ENCODE peak calls at places on chromosome 22, in ten cellular contexts. One of them, this sample, is unnamed.
A peak's percentile ranks its signal among the peaks of the same experiment; 100 is the strongest.

GRCh38 chr22:32587449-32587848 is 112.8 kb downstream of the FBXO7 start:
- DNase-seq in sigmoid colon: peak; percentile 80
- DNase-seq in tibial artery: no peak
- DNase-seq in ovary: peak; percentile 46
- DNase-seq in lower lobe of right lung: no peak
- DNase-seq in colonic mucosa: no peak
- DNase-seq in cardiac muscle cell: no peak
- DNase-seq in esophagus squamous epithelium: no peak
- DNase-seq in prostate gland: no peak
- DNase-seq in psoas muscle: peak; percentile 74
- DNase-seq in this sample: no peak

GRCh38 chr22:37062657-37063381 is 11.3 kb downstream of the KCTD17 start:
- DNase-seq in tibial artery: no peak
- DNase-seq in cardiac muscle cell: no peak
- DNase-seq in esophagus squamous epithelium: no peak
- DNase-seq in prostate gland: no peak
- DNase-seq in psoas muscle: no peak
- DNase-seq in ovary: no peak
- DNase-seq in lower lobe of right lung: no peak
- DNase-seq in sigmoid colon: no peak
- DNase-seq in colonic mucosa: no peak
- DNase-seq in this sample: no peak

GRCh38 chr22:22744412-22745224 is 100.2 kb downstream of the GGTLC2 start:
- DNase-seq in colonic mucosa: no peak
- DNase-seq in esophagus squamous epithelium: no peak
- DNase-seq in lower lobe of right lung: no peak
- DNase-seq in psoas muscle: no peak
- DNase-seq in sigmoid colon: no peak
- DNase-seq in ovary: no peak
- DNase-seq in cardiac muscle cell: no peak
- DNase-seq in tibial artery: no peak
- DNase-seq in prostate gland: no peak
- DNase-seq in this sample: no peak

GRCh38 chr22:27718186-27719032 is 83.1 kb downstream of the MN1 start:
- DNase-seq in sigmoid colon: peak; percentile 92
- DNase-seq in tibial artery: peak; percentile 89
- DNase-seq in psoas muscle: peak; percentile 84
- DNase-seq in ovary: peak; percentile 61
- DNase-seq in colonic mucosa: peak; percentile 56
- DNase-seq in esophagus squamous epithelium: no peak
- DNase-seq in prostate gland: peak; percentile 9
- DNase-seq in cardiac muscle cell: peak; percentile 28
- DNase-seq in lower lobe of right lung: peak; percentile 52
- DNase-seq in this sample: no peak

GRCh38 chr22:39559456-39560105 is 11.0 kb upstream of the CACNA1I start:
- DNase-seq in lower lobe of right lung: no peak
- DNase-seq in ovary: no peak
- DNase-seq in colonic mucosa: no peak
- DNase-seq in prostate gland: no peak
- DNase-seq in cardiac muscle cell: peak; percentile 43
- DNase-seq in esophagus squamous epithelium: no peak
- DNase-seq in psoas muscle: no peak
- DNase-seq in sigmoid colon: no peak
- DNase-seq in tibial artery: no peak
- DNase-seq in this sample: no peak

GRCh38 chr22:45529966-45530575 is 27.4 kb downstream of the FBLN1 start:
- DNase-seq in cardiac muscle cell: no peak
- DNase-seq in psoas muscle: no peak
- DNase-seq in esophagus squamous epithelium: no peak
- DNase-seq in sigmoid colon: no peak
- DNase-seq in ovary: no peak
- DNase-seq in colonic mucosa: no peak
- DNase-seq in lower lobe of right lung: no peak
- DNase-seq in tibial artery: no peak
- DNase-seq in prostate gland: no peak
- DNase-seq in this sample: no peak

GRCh38 chr22:35392357-35392756 is 7.6 kb upstream of the MCM5 start:
- DNase-seq in ovary: no peak
- DNase-seq in prostate gland: no peak
- DNase-seq in sigmoid colon: no peak
- DNase-seq in tibial artery: no peak
- DNase-seq in colonic mucosa: no peak
- DNase-seq in lower lobe of right lung: no peak
- DNase-seq in psoas muscle: no peak
- DNase-seq in esophagus squamous epithelium: no peak
- DNase-seq in cardiac muscle cell: no peak
- DNase-seq in this sample: no peak

GRCh38 chr22:40855104-40855959 is 1.1 kb downstream of the ST13 start:
- DNase-seq in sigmoid colon: no peak
- DNase-seq in colonic mucosa: no peak
- DNase-seq in prostate gland: peak; percentile 8
- DNase-seq in tibial artery: no peak
- DNase-seq in lower lobe of right lung: no peak
- DNase-seq in cardiac muscle cell: no peak
- DNase-seq in ovary: no peak
- DNase-seq in esophagus squamous epithelium: no peak
- DNase-seq in psoas muscle: peak; percentile 14
- DNase-seq in this sample: peak; percentile 21

GRCh38 chr22:37633082-37633692 is 6.3 kb upstream of the SH3BP1 start:
- DNase-seq in prostate gland: no peak
- DNase-seq in cardiac muscle cell: no peak
- DNase-seq in psoas muscle: no peak
- DNase-seq in sigmoid colon: no peak
- DNase-seq in tibial artery: no peak
- DNase-seq in ovary: no peak
- DNase-seq in colonic mucosa: no peak
- DNase-seq in esophagus squamous epithelium: no peak
- DNase-seq in lower lobe of right lung: no peak
- DNase-seq in this sample: peak; percentile 74

GRCh38 chr22:25113316-25113721 is 86.3 kb upstream of the CRYBB3 start:
- DNase-seq in ovary: no peak
- DNase-seq in lower lobe of right lung: peak; percentile 64
- DNase-seq in prostate gland: no peak
- DNase-seq in tibial artery: no peak
- DNase-seq in sigmoid colon: no peak
- DNase-seq in cardiac muscle cell: no peak
- DNase-seq in colonic mucosa: peak; percentile 55
- DNase-seq in esophagus squamous epithelium: no peak
- DNase-seq in psoas muscle: peak; percentile 46
- DNase-seq in this sample: no peak
- H3K27ac ChIP-seq in ovary: no peak overlapping the region
- H3K27ac ChIP-seq in lower lobe of right lung: peak overlapping the region; percentile 87
- H3K27ac ChIP-seq in prostate gland: peak overlapping the region; percentile 81
- H3K27ac ChIP-seq in tibial artery: peak overlapping the region; percentile 83
- H3K27ac ChIP-seq in sigmoid colon: peak overlapping the region; percentile 79
- H3K27ac ChIP-seq in cardiac muscle cell: no peak overlapping the region
- H3K27ac ChIP-seq in colonic mucosa: peak overlapping the region; percentile 42
- H3K27ac ChIP-seq in esophagus squamous epithelium: peak overlapping the region; percentile 83
- H3K27ac ChIP-seq in psoas muscle: peak overlapping the region; percentile 86
- H3K27ac ChIP-seq in this sample: no peak overlapping the region

GRCh38 chr22:46827781-46828180 is 65.3 kb downstream of the TBC1D22A start:
- DNase-seq in sigmoid colon: no peak
- DNase-seq in lower lobe of right lung: no peak
- DNase-seq in prostate gland: no peak
- DNase-seq in ovary: no peak
- DNase-seq in psoas muscle: no peak
- DNase-seq in cardiac muscle cell: no peak
- DNase-seq in esophagus squamous epithelium: no peak
- DNase-seq in colonic mucosa: no peak
- DNase-seq in tibial artery: no peak
- DNase-seq in this sample: no peak

GRCh38 chr22:46829140-46829891 is 66.9 kb downstream of the TBC1D22A start:
- DNase-seq in esophagus squamous epithelium: no peak
- DNase-seq in colonic mucosa: no peak
- DNase-seq in psoas muscle: no peak
- DNase-seq in prostate gland: no peak
- DNase-seq in ovary: no peak
- DNase-seq in tibial artery: no peak
- DNase-seq in sigmoid colon: no peak
- DNase-seq in lower lobe of right lung: no peak
- DNase-seq in cardiac muscle cell: no peak
- DNase-seq in this sample: no peak

GRCh38 chr22:46828323-46829139 is 66.1 kb downstream of the TBC1D22A start:
- DNase-seq in tibial artery: no peak
- DNase-seq in prostate gland: no peak
- DNase-seq in esophagus squamous epithelium: no peak
- DNase-seq in sigmoid colon: no peak
- DNase-seq in ovary: no peak
- DNase-seq in psoas muscle: no peak
- DNase-seq in colonic mucosa: no peak
- DNase-seq in lower lobe of right lung: no peak
- DNase-seq in cardiac muscle cell: no peak
- DNase-seq in this sample: no peak

GRCh38 chr22:46830841-46831240 is 68.4 kb downstream of the TBC1D22A start:
- DNase-seq in tibial artery: no peak
- DNase-seq in psoas muscle: no peak
- DNase-seq in cardiac muscle cell: no peak
- DNase-seq in sigmoid colon: no peak
- DNase-seq in colonic mucosa: no peak
- DNase-seq in esophagus squamous epithelium: no peak
- DNase-seq in prostate gland: no peak
- DNase-seq in lower lobe of right lung: no peak
- DNase-seq in ovary: no peak
- DNase-seq in this sample: no peak

DNA sequence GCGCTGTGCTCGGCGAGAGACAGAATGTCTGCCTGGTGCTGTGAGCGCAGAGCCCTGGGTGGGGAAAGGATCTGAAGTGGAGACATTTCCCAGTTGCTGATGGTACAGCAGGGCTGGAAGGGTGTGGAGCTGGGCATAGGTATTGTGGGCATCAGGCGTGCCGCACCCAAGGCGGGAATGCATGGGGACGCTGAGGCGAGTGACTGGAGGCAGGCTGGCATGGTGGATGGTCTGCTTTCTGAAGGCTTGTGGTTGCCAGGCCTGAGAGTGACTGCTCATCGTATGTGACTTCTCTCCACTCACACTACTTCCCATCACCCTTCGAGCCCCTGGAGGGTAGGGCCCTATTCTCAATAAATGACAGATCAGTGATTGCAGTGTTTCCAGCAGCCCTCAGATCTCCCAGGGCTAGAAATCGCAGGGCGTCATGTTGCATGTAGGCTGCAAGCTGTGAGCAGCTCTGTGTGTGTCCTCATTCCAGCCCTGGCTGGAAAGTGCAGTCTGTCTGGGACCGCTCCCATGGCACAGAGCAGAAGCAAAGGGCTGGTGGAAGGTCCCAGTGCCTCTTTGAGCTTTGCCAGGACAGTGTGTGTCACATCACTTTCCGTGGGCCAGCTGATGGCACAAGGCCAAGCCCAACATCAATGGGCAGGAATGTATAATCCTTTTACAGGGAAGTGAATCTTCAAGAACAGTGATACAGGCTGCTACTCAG is 67.7 kb downstream of the TBC1D22A start:
- DNase-seq in colonic mucosa: no peak
- DNase-seq in cardiac muscle cell: no peak
- DNase-seq in tibial artery: peak; percentile 77
- DNase-seq in esophagus squamous epithelium: no peak
- DNase-seq in lower lobe of right lung: no peak
- DNase-seq in psoas muscle: peak; percentile 65
- DNase-seq in ovary: no peak
- DNase-seq in prostate gland: peak; percentile 32
- DNase-seq in sigmoid colon: peak; percentile 82
- DNase-seq in this sample: no peak
- H3K4me3 ChIP-seq in colonic mucosa: no peak overlapping the region
- H3K4me3 ChIP-seq in cardiac muscle cell: no peak overlapping the region
- H3K4me3 ChIP-seq in tibial artery: no peak overlapping the region
- H3K4me3 ChIP-seq in esophagus squamous epithelium: no peak overlapping the region
- H3K4me3 ChIP-seq in lower lobe of right lung: no peak overlapping the region
- H3K4me3 ChIP-seq in psoas muscle: no peak overlapping the region
- H3K4me3 ChIP-seq in ovary: no peak overlapping the region
- H3K4me3 ChIP-seq in prostate gland: no peak overlapping the region
- H3K4me3 ChIP-seq in sigmoid colon: no peak overlapping the region
- H3K4me3 ChIP-seq in this sample: no peak overlapping the region

GRCh38 chr22:42084874-42085273 is 5.4 kb downstream of the SMDT1 start:
- DNase-seq in prostate gland: no peak
- DNase-seq in ovary: no peak
- DNase-seq in esophagus squamous epithelium: no peak
- DNase-seq in sigmoid colon: no peak
- DNase-seq in psoas muscle: no peak
- DNase-seq in cardiac muscle cell: no peak
- DNase-seq in lower lobe of right lung: no peak
- DNase-seq in tibial artery: peak; percentile 40
- DNase-seq in colonic mucosa: no peak
- DNase-seq in this sample: no peak

GRCh38 chr22:42090596-42091445 is at the start of gene NDUFA6:
- DNase-seq in esophagus squamous epithelium: peak; percentile 97
- DNase-seq in sigmoid colon: peak; percentile 100
- DNase-seq in psoas muscle: peak; percentile 99
- DNase-seq in cardiac muscle cell: peak; percentile 99
- DNase-seq in colonic mucosa: peak; percentile 99
- DNase-seq in lower lobe of right lung: peak; percentile 99
- DNase-seq in ovary: peak; percentile 98
- DNase-seq in tibial artery: peak; percentile 99
- DNase-seq in prostate gland: peak; percentile 100
- DNase-seq in this sample: peak; percentile 99

GRCh38 chr22:42083119-42083518 is 3.6 kb downstream of the SMDT1 start:
- DNase-seq in lower lobe of right lung: no peak
- DNase-seq in sigmoid colon: no peak
- DNase-seq in cardiac muscle cell: no peak
- DNase-seq in ovary: no peak
- DNase-seq in prostate gland: no peak
- DNase-seq in colonic mucosa: no peak
- DNase-seq in esophagus squamous epithelium: no peak
- DNase-seq in tibial artery: peak; percentile 23
- DNase-seq in psoas muscle: no peak
- DNase-seq in this sample: peak; percentile 4

GRCh38 chr22:42091446-42091764 is 833 bp upstream of the NDUFA6 start:
- DNase-seq in sigmoid colon: no peak
- DNase-seq in prostate gland: no peak
- DNase-seq in colonic mucosa: no peak
- DNase-seq in cardiac muscle cell: no peak
- DNase-seq in lower lobe of right lung: no peak
- DNase-seq in ovary: no peak
- DNase-seq in esophagus squamous epithelium: no peak
- DNase-seq in tibial artery: no peak
- DNase-seq in psoas muscle: no peak
- DNase-seq in this sample: no peak

GRCh38 chr22:42086051-42086450 is 4.5 kb downstream of the NDUFA6 start:
- DNase-seq in tibial artery: no peak
- DNase-seq in cardiac muscle cell: no peak
- DNase-seq in prostate gland: no peak
- DNase-seq in lower lobe of right lung: no peak
- DNase-seq in ovary: no peak
- DNase-seq in esophagus squamous epithelium: no peak
- DNase-seq in colonic mucosa: no peak
- DNase-seq in sigmoid colon: no peak
- DNase-seq in psoas muscle: no peak
- DNase-seq in this sample: no peak
- H3K27me3 ChIP-seq in tibial artery: no peaks in the 10 kb centered on the region
- H3K27me3 ChIP-seq in cardiac muscle cell: no peaks in the 10 kb centered on the region
- H3K27me3 ChIP-seq in prostate gland: no peaks in the 10 kb centered on the region
- H3K27me3 ChIP-seq in lower lobe of right lung: no peaks in the 10 kb centered on the region
- H3K27me3 ChIP-seq in ovary: no peaks in the 10 kb centered on the region
- H3K27me3 ChIP-seq in esophagus squamous epithelium: no peaks in the 10 kb centered on the region
- H3K27me3 ChIP-seq in colonic mucosa: no peaks in the 10 kb centered on the region
- H3K27me3 ChIP-seq in sigmoid colon: no peaks in the 10 kb centered on the region
- H3K27me3 ChIP-seq in psoas muscle: no peaks in the 10 kb centered on the region
- H3K27me3 ChIP-seq in this sample: no peaks in the 10 kb centered on the region

DNA sequence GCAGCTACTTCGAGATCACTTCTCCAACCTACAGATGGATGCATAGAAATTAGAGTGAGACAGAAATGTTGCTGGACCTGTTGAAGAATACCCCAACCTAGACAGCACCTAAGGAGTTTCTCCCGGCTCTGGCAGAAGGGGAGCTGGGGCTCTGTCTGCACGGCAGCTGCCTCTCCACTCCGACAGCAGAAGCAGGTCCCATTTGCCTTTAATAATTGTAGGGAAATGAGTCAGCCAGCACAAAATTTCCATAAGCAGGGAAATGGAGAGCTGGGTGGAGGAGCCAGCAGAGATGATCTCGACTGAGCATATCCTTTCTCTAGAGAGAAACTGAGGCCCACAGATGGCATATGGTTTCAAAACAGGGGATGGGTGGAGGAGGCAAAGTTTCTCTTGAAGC is 80.1 kb downstream of the EFCAB6 start:
- DNase-seq in ovary: no peak
- DNase-seq in psoas muscle: no peak
- DNase-seq in cardiac muscle cell: no peak
- DNase-seq in colonic mucosa: no peak
- DNase-seq in sigmoid colon: no peak
- DNase-seq in tibial artery: no peak
- DNase-seq in prostate gland: no peak
- DNase-seq in lower lobe of right lung: no peak
- DNase-seq in esophagus squamous epithelium: no peak
- DNase-seq in this sample: no peak
- H3K27ac ChIP-seq in ovary: no peak overlapping the region
- H3K27ac ChIP-seq in psoas muscle: no peak overlapping the region
- H3K27ac ChIP-seq in cardiac muscle cell: no peak overlapping the region
- H3K27ac ChIP-seq in colonic mucosa: no peak overlapping the region
- H3K27ac ChIP-seq in sigmoid colon: no peak overlapping the region
- H3K27ac ChIP-seq in tibial artery: no peak overlapping the region
- H3K27ac ChIP-seq in prostate gland: no peak overlapping the region
- H3K27ac ChIP-seq in lower lobe of right lung: no peak overlapping the region
- H3K27ac ChIP-seq in esophagus squamous epithelium: no peak overlapping the region
- H3K27ac ChIP-seq in this sample: no peak overlapping the region